ENCODE peak calls at places on chromosomes 5 and 9, in four cellular contexts. R is stromal cell of bone marrow, C is foreskin fibroblast, S is HS-27A. U is an unnamed sample.

GRCh38 chr9:126497673-126498255 is 116.0 kb upstream of the LMX1B start:
- DNase-seq in R (no peak), C (no peak), S (no peak), U (no peak)

GRCh38 chr5:136066705-136067271 is 38.0 kb downstream of the TGFBI start:
- DNase-seq in C (peak), S (no peak), R (peak), U (no peak)

GRCh38 chr5:90353254-90353653 is 56.3 kb downstream of the CETN3 start:
- DNase-seq in S (no peak), R (no peak), C (no peak), U (no peak)

GRCh38 chr9:32291370-32291769 is 93.1 kb upstream of the ACO1 start:
- DNase-seq in C (no peak), S (no peak), R (no peak), U (no peak)

GRCh38 chr5:68383888-68384310 is 168.3 kb downstream of the PIK3R1 start:
- DNase-seq in R (no peak), C (no peak), S (no peak), U (no peak)

GRCh38 chr9:94085062-94085639 is 887 bp downstream of the PTPDC1 start:
- DNase-seq in C (peak), R (no peak), S (no peak), U (no peak)

GRCh38 chr5:180785794-180786221 is 16.8 kb downstream of the MGAT1 start:
- DNase-seq in C (peak), R (no peak), S (peak), U (no peak)

GRCh38 chr5:10295619-10296326 is 11.9 kb downstream of the CMBL start:
- DNase-seq in R (no peak), S (no peak), C (no peak), U (no peak)

GRCh38 chr5:102668220-102668930 is 86.7 kb upstream of the PAM start:
- DNase-seq in R (no peak), C (no peak), S (no peak), U (peak)

GRCh38 chr9:14309403-14309802 is 4.5 kb downstream of the NFIB start:
- DNase-seq in C (no peak), R (no peak), S (no peak), U (peak)

GRCh38 chr9:110099236-110099741 is 108.7 kb downstream of the C9orf152 start:
- DNase-seq in R (peak), C (peak), S (no peak), U (peak)

GRCh38 chr5:179596421-179596820 is 27.1 kb downstream of the HNRNPH1 start:
- DNase-seq in R (no peak), S (no peak), C (no peak), U (no peak)

GRCh38 chr5:135127604-135128240 is 93.7 kb upstream of the PITX1 start:
- DNase-seq in R (peak), S (peak), C (peak), U (no peak)

GRCh38 chr5:134994560-134995156 is 27.0 kb downstream of the CATSPER3 start:
- DNase-seq in S (no peak), R (no peak), C (no peak), U (no peak)

GRCh38 chr9:73981405-73981804 is 515.7 kb upstream of the RORB start:
- DNase-seq in C (no peak), R (no peak), S (no peak), U (no peak)

GRCh38 chr5:76473676-76474075 is 70.6 kb downstream of the IQGAP2 start:
- DNase-seq in C (no peak), R (no peak), S (no peak), U (no peak)

GRCh38 chr9:13915591-13916301 is 398.2 kb downstream of the NFIB start:
- DNase-seq in S (no peak), C (no peak), R (no peak), U (no peak)

U was measured in DMS 273 treated with DMSO at 0.1 percent for 48 hours.